ENCODE peak calls at places on chromosomes 7 and 10, in seven cellular contexts. One of them, this sample, is unnamed.
A peak's percentile ranks its signal among the peaks of the same experiment; 100 is the strongest.

GRCh38 chr10:11344550-11344949 is 266.9 kb downstream of the USP6NL start:
- DNase-seq in body of pancreas: no peak
- DNase-seq in stomach: no peak
- DNase-seq in IMR-90: no peak
- DNase-seq in uterus: no peak
- DNase-seq in CD8-positive, alpha-beta T cell: no peak
- DNase-seq in A549: no peak
- DNase-seq in this sample: peak; percentile 54

GRCh38 chr10:103648231-103648950 is 154.9 kb downstream of the NEURL1 start:
- DNase-seq in body of pancreas: peak; percentile 21
- DNase-seq in CD8-positive, alpha-beta T cell: no peak
- DNase-seq in stomach: no peak
- DNase-seq in A549: no peak
- DNase-seq in IMR-90: no peak
- DNase-seq in uterus: no peak
- DNase-seq in this sample: no peak

GRCh38 chr10:71068811-71069411 is 143.5 kb upstream of the UNC5B start:
- DNase-seq in body of pancreas: no peak
- DNase-seq in CD8-positive, alpha-beta T cell: no peak
- DNase-seq in IMR-90: peak; percentile 2
- DNase-seq in A549: peak; percentile 10
- DNase-seq in uterus: no peak
- DNase-seq in stomach: no peak
- DNase-seq in this sample: no peak

GRCh38 chr7:38057829-38058228 is 120.2 kb upstream of the STARD3NL start:
- DNase-seq in stomach: no peak
- DNase-seq in CD8-positive, alpha-beta T cell: no peak
- DNase-seq in IMR-90: no peak
- DNase-seq in A549: no peak
- DNase-seq in body of pancreas: no peak
- DNase-seq in uterus: no peak
- DNase-seq in this sample: no peak

GRCh38 chr7:41821521-41822213 is 118.8 kb upstream of the INHBA start:
- DNase-seq in CD8-positive, alpha-beta T cell: no peak
- DNase-seq in body of pancreas: no peak
- DNase-seq in uterus: no peak
- DNase-seq in IMR-90: no peak
- DNase-seq in A549: no peak
- DNase-seq in stomach: no peak
- DNase-seq in this sample: no peak

GRCh38 chr7:4006687-4007086 is 675.4 kb upstream of the FOXK1 start:
- DNase-seq in stomach: no peak
- DNase-seq in body of pancreas: peak; percentile 34
- DNase-seq in IMR-90: no peak
- DNase-seq in uterus: no peak
- DNase-seq in CD8-positive, alpha-beta T cell: no peak
- DNase-seq in A549: no peak
- DNase-seq in this sample: no peak

GRCh38 chr10:72682626-72683025 is 9.3 kb upstream of the MCU start:
- DNase-seq in stomach: no peak
- DNase-seq in body of pancreas: no peak
- DNase-seq in CD8-positive, alpha-beta T cell: no peak
- DNase-seq in uterus: no peak
- DNase-seq in A549: peak; percentile 46
- DNase-seq in IMR-90: no peak
- DNase-seq in this sample: no peak

GRCh38 chr10:98096316-98096715 is 38.1 kb upstream of the R3HCC1L start:
- DNase-seq in stomach: no peak
- DNase-seq in body of pancreas: no peak
- DNase-seq in A549: no peak
- DNase-seq in CD8-positive, alpha-beta T cell: no peak
- DNase-seq in IMR-90: no peak
- DNase-seq in uterus: no peak
- DNase-seq in this sample: no peak

GRCh38 chr10:68796609-68797008 is 30.7 kb upstream of the STOX1 start:
- DNase-seq in stomach: no peak
- DNase-seq in A549: no peak
- DNase-seq in body of pancreas: no peak
- DNase-seq in CD8-positive, alpha-beta T cell: no peak
- DNase-seq in uterus: no peak
- DNase-seq in IMR-90: peak; percentile 67
- DNase-seq in this sample: no peak

GRCh38 chr7:93894426-93894825 is 3.9 kb upstream of the TFPI2 start:
- DNase-seq in stomach: no peak
- DNase-seq in CD8-positive, alpha-beta T cell: no peak
- DNase-seq in IMR-90: no peak
- DNase-seq in uterus: no peak
- DNase-seq in A549: no peak
- DNase-seq in body of pancreas: no peak
- DNase-seq in this sample: no peak

GRCh38 chr10:121337356-121337936 is 260.8 kb downstream of the FGFR2 start:
- DNase-seq in IMR-90: no peak
- DNase-seq in A549: no peak
- DNase-seq in CD8-positive, alpha-beta T cell: no peak
- DNase-seq in body of pancreas: peak; percentile 26
- DNase-seq in uterus: no peak
- DNase-seq in stomach: no peak
- DNase-seq in this sample: no peak

GRCh38 chr7:71017602-71018001 is 114.3 kb upstream of the GALNT17 start:
- DNase-seq in uterus: no peak
- DNase-seq in A549: no peak
- DNase-seq in IMR-90: no peak
- DNase-seq in body of pancreas: no peak
- DNase-seq in stomach: no peak
- DNase-seq in CD8-positive, alpha-beta T cell: no peak
- DNase-seq in this sample: no peak

GRCh38 chr7:71016387-71016786 is 115.6 kb upstream of the GALNT17 start:
- DNase-seq in IMR-90: no peak
- DNase-seq in A549: no peak
- DNase-seq in stomach: no peak
- DNase-seq in uterus: no peak
- DNase-seq in CD8-positive, alpha-beta T cell: no peak
- DNase-seq in body of pancreas: no peak
- DNase-seq in this sample: no peak

GRCh38 chr7:71021049-71021448 is 110.9 kb upstream of the GALNT17 start:
- DNase-seq in IMR-90: no peak
- DNase-seq in A549: no peak
- DNase-seq in CD8-positive, alpha-beta T cell: no peak
- DNase-seq in uterus: no peak
- DNase-seq in stomach: no peak
- DNase-seq in body of pancreas: no peak
- DNase-seq in this sample: no peak

GRCh38 chr7:71015260-71015900 is 116.6 kb upstream of the GALNT17 start:
- DNase-seq in stomach: no peak
- DNase-seq in CD8-positive, alpha-beta T cell: no peak
- DNase-seq in IMR-90: no peak
- DNase-seq in uterus: peak; percentile 22
- DNase-seq in body of pancreas: peak; percentile 9
- DNase-seq in A549: no peak
- DNase-seq in this sample: no peak

GRCh38 chr7:71019703-71020102 is 112.2 kb upstream of the GALNT17 start:
- DNase-seq in IMR-90: no peak
- DNase-seq in CD8-positive, alpha-beta T cell: no peak
- DNase-seq in A549: no peak
- DNase-seq in body of pancreas: peak; percentile 13
- DNase-seq in stomach: no peak
- DNase-seq in uterus: peak; percentile 56
- DNase-seq in this sample: no peak
- H3K9me3 ChIP-seq in IMR-90: peaks cover 26% of the 10 kb centered on the region
- H3K9me3 ChIP-seq in CD8-positive, alpha-beta T cell: no peaks in the 10 kb centered on the region
- H3K9me3 ChIP-seq in A549: no peaks in the 10 kb centered on the region
- H3K9me3 ChIP-seq in body of pancreas: no peaks in the 10 kb centered on the region
- H3K9me3 ChIP-seq in stomach: no peaks in the 10 kb centered on the region
- H3K9me3 ChIP-seq in uterus: no peaks in the 10 kb centered on the region
- H3K9me3 ChIP-seq in this sample: no peaks in the 10 kb centered on the region

GRCh38 chr7:33744293-33744692 is 161.0 kb upstream of the BMPER start:
- DNase-seq in IMR-90: peak; percentile 14
- DNase-seq in CD8-positive, alpha-beta T cell: no peak
- DNase-seq in A549: peak; percentile 48
- DNase-seq in stomach: no peak
- DNase-seq in body of pancreas: no peak
- DNase-seq in uterus: no peak
- DNase-seq in this sample: no peak
- TF ChIP-seq CTCF in IMR-90: no peak
- TF ChIP-seq CTCF in CD8-positive, alpha-beta T cell: no peak
- TF ChIP-seq CTCF in A549: peak; percentile 25
- TF ChIP-seq CTCF in stomach: no peak
- TF ChIP-seq CTCF in body of pancreas: no peak
- TF ChIP-seq CTCF in uterus: no peak
- TF ChIP-seq CTCF in this sample: peak; percentile 66

DNA sequence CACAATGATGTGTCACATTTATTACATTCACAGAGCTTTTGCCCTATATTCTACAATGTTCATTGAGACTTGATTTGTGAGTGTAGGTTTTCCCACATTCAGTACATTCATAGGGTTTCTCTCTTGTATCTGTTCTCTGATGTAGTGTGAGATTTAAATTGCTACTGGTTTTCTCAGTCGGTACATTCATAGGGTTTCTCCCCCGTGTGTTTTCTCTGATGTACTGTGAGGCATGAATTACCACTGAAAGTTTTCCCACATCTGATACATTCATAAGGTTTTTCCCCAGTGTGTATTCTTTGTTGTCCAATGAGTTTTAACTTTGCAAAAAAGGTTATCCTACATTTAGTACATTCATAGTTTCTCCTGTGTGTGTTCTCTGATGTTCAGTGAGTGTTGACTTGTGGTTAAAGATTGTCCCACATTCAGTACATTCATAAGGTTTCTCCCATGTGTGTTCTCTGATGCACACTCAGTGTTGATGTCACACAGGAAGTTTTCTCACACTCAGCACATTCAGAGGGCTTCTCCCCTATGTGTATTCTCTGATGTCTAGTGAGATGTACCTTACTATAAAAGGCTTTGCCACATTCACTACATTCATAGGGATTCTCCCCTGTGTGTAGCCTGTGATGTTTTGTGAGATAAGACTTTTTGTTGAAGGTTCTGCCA is 63.0 kb downstream of the ZNF248 start:
- DNase-seq in A549: no peak
- DNase-seq in body of pancreas: no peak
- DNase-seq in uterus: no peak
- DNase-seq in stomach: no peak
- DNase-seq in CD8-positive, alpha-beta T cell: no peak
- DNase-seq in IMR-90: no peak
- DNase-seq in this sample: no peak
- H3K9me3 ChIP-seq in A549: peaks cover 39% of the 10 kb centered on the region
- H3K9me3 ChIP-seq in body of pancreas: no peaks in the 10 kb centered on the region
- H3K9me3 ChIP-seq in uterus: no peaks in the 10 kb centered on the region
- H3K9me3 ChIP-seq in stomach: peaks cover 44% of the 10 kb centered on the region
- H3K9me3 ChIP-seq in CD8-positive, alpha-beta T cell: no peaks in the 10 kb centered on the region
- H3K9me3 ChIP-seq in IMR-90: peaks cover 6% of the 10 kb centered on the region
- H3K9me3 ChIP-seq in this sample: peaks cover 35% of the 10 kb centered on the region

GRCh38 chr7:47311891-47312290 is 270.0 kb downstream of the TNS3 start:
- DNase-seq in IMR-90: no peak
- DNase-seq in A549: no peak
- DNase-seq in uterus: no peak
- DNase-seq in body of pancreas: no peak
- DNase-seq in CD8-positive, alpha-beta T cell: no peak
- DNase-seq in stomach: no peak
- DNase-seq in this sample: no peak

GRCh38 chr7:47314728-47315601 is 266.9 kb downstream of the TNS3 start:
- DNase-seq in uterus: no peak
- DNase-seq in body of pancreas: no peak
- DNase-seq in A549: no peak
- DNase-seq in stomach: no peak
- DNase-seq in IMR-90: peak; percentile 88
- DNase-seq in CD8-positive, alpha-beta T cell: no peak
- DNase-seq in this sample: no peak

GRCh38 chr7:47310020-47310419 is 271.9 kb downstream of the TNS3 start:
- DNase-seq in A549: no peak
- DNase-seq in IMR-90: no peak
- DNase-seq in CD8-positive, alpha-beta T cell: no peak
- DNase-seq in body of pancreas: no peak
- DNase-seq in stomach: no peak
- DNase-seq in uterus: no peak
- DNase-seq in this sample: no peak

GRCh38 chr7:47314248-47314647 is 267.7 kb downstream of the TNS3 start:
- DNase-seq in stomach: no peak
- DNase-seq in uterus: no peak
- DNase-seq in A549: no peak
- DNase-seq in IMR-90: no peak
- DNase-seq in CD8-positive, alpha-beta T cell: no peak
- DNase-seq in body of pancreas: no peak
- DNase-seq in this sample: no peak

DNA sequence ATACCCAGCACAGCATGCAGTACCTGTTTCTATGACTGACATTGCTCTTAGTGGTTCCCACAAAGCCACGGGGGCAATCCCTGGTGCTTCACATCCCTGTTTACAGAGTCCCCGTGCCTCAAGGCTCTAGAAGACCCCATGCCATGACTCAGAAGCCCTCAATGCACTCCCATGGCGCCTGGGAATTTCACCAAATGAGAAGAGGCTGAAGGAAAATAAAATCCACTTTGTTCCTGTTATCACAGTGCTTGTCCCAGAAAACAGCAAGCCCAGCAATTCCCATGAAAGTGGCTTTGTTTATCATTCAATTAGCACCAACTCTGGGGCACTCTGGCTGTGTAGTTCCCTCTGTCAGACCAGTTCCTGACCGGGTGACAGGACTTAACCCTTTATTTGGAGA is 268.3 kb downstream of the TNS3 start:
- DNase-seq in CD8-positive, alpha-beta T cell: no peak
- DNase-seq in body of pancreas: no peak
- DNase-seq in uterus: no peak
- DNase-seq in A549: no peak
- DNase-seq in stomach: no peak
- DNase-seq in IMR-90: no peak
- DNase-seq in this sample: no peak
- TF ChIP-seq CTCF in CD8-positive, alpha-beta T cell: no peak
- TF ChIP-seq CTCF in body of pancreas: no peak
- TF ChIP-seq CTCF in uterus: no peak
- TF ChIP-seq CTCF in A549: no peak
- TF ChIP-seq CTCF in stomach: no peak
- TF ChIP-seq CTCF in IMR-90: no peak
- TF ChIP-seq CTCF in this sample: no peak

GRCh38 chr7:14740606-14741005 is 161.9 kb downstream of the DGKB start:
- DNase-seq in body of pancreas: no peak
- DNase-seq in uterus: no peak
- DNase-seq in A549: no peak
- DNase-seq in CD8-positive, alpha-beta T cell: no peak
- DNase-seq in IMR-90: no peak
- DNase-seq in stomach: no peak
- DNase-seq in this sample: no peak
- H3K9me3 ChIP-seq in body of pancreas: no peaks in the 10 kb centered on the region
- H3K9me3 ChIP-seq in uterus: no peaks in the 10 kb centered on the region
- H3K9me3 ChIP-seq in A549: no peaks in the 10 kb centered on the region
- H3K9me3 ChIP-seq in CD8-positive, alpha-beta T cell: no peaks in the 10 kb centered on the region
- H3K9me3 ChIP-seq in IMR-90: peaks cover 7% of the 10 kb centered on the region
- H3K9me3 ChIP-seq in stomach: peaks cover 13% of the 10 kb centered on the region
- H3K9me3 ChIP-seq in this sample: peaks cover 24% of the 10 kb centered on the region

This sample was measured in H9.